ENCODE peak calls at places on chromosomes 3 and 15, in five cellular contexts. X is AG04450, D is progenitor cell of endocrine pancreas, W is HFF-Myc, S is AG10803. K is an unnamed sample.

GRCh38 chr3:58588030-58588614 is 10.9 kb upstream of the FAM107A start:
- DNase-seq in D (peak; percentile 65), W (no peak), S (no peak), X (no peak), K (peak; percentile 44)

GRCh38 chr15:101115887-101116680 is 135.8 kb downstream of the CHSY1 start:
- DNase-seq in D (no peak), X (no peak), S (peak; percentile 67), W (no peak), K (peak; percentile 88)

GRCh38 chr15:71120428-71120944 is 5.2 kb downstream of the THSD4 start:
- DNase-seq in X (no peak), D (no peak), S (no peak), W (no peak), K (no peak)

GRCh38 chr15:89646416-89647141 is 8.7 kb downstream of the KIF7 start:
- DNase-seq in S (no peak), D (no peak), W (no peak), X (no peak), K (no peak)

GRCh38 chr15:28208583-28208982 is 109.5 kb upstream of the OCA2 start:
- DNase-seq in S (no peak), D (no peak), X (no peak), W (no peak), K (no peak)

GRCh38 chr3:29822051-29822450 is 541.2 kb downstream of the RBMS3 start:
- DNase-seq in D (no peak), S (peak; percentile 85), X (peak; percentile 18), W (peak; percentile 15), K (peak; percentile 28)

GRCh38 chr3:129688310-129688895 is 81.9 kb upstream of the PLXND1 start:
- DNase-seq in D (no peak), X (no peak), S (peak; percentile 72), W (no peak), K (peak; percentile 69)

GRCh38 chr3:151709847-151710246 is 23.9 kb upstream of the AADACL2 start:
- DNase-seq in D (no peak), X (no peak), W (no peak), S (peak; percentile 3), K (peak; percentile 21)

GRCh38 chr3:170257145-170257544 is 34.9 kb downstream of the PRKCI start:
- DNase-seq in S (no peak), D (no peak), X (no peak), W (no peak), K (no peak)

GRCh38 chr3:155805204-155805801 is 775 bp downstream of the C3orf33 start:
- DNase-seq in X (no peak), W (no peak), S (peak; percentile 30), D (no peak), K (peak; percentile 5)

GRCh38 chr15:35088329-35088728 is 3.2 kb upstream of the NANOGP8 start:
- DNase-seq in S (no peak), X (no peak), D (no peak), W (no peak), K (no peak)

GRCh38 chr3:123143669-123144411 is 57.9 kb upstream of the SEC22A start:
- DNase-seq in W (no peak), S (peak; percentile 12), X (no peak), D (no peak), K (no peak)

GRCh38 chr3:14124223-14124614 is 451 bp downstream of the CHCHD4 start:
- DNase-seq in D (no peak), X (no peak), W (no peak), S (peak; percentile 40), K (peak; percentile 43)

GRCh38 chr3:126607214-126607908 is 47.6 kb downstream of the TXNRD3 start:
- DNase-seq in X (peak; percentile 16), W (no peak), D (no peak), S (peak; percentile 52), K (peak; percentile 49)

GRCh38 chr3:175383813-175384212 is 524.7 kb downstream of the NAALADL2 start:
- DNase-seq in D (no peak), W (no peak), X (no peak), S (peak; percentile 56), K (peak; percentile 18)

GRCh38 chr3:33030802-33031201 is 66.1 kb downstream of the GLB1 start:
- DNase-seq in X (no peak), S (no peak), D (no peak), W (no peak), K (no peak)

GRCh38 chr3:139935866-139936817 is 1.2 kb downstream of the CLSTN2 start:
- DNase-seq in X (no peak), D (no peak), S (no peak), W (no peak), K (peak; percentile 11)

GRCh38 chr15:64678126-64678819 is 97.1 kb downstream of the RBPMS2 start:
- DNase-seq in W (no peak), X (no peak), D (no peak), S (no peak), K (no peak)

GRCh38 chr3:125110016-125110875 is 54.4 kb upstream of the HEG1 start:
- DNase-seq in W (peak; percentile 89), D (no peak), S (peak; percentile 95), X (peak; percentile 92), K (peak; percentile 99)

GRCh38 chr3:59451041-59451763 is 401.4 kb upstream of the CFAP20DC start:
- DNase-seq in X (no peak), W (no peak), S (peak; percentile 27), D (no peak), K (no peak)

GRCh38 chr15:45871121-45871855 is 236.5 kb downstream of the SQOR start:
- DNase-seq in X (no peak), D (no peak), W (no peak), S (peak; percentile 55), K (peak; percentile 71)

GRCh38 chr3:57199895-57200297 is at the start of gene HESX1:
- DNase-seq in S (no peak), X (no peak), D (no peak), W (no peak), K (no peak)

GRCh38 chr3:38586546-38587520 is 62.7 kb downstream of the SCN5A start:
- DNase-seq in X (no peak), S (no peak), W (no peak), D (no peak), K (no peak)

GRCh38 chr15:70095387-70096214 is 2.1 kb downstream of the TLE3 start:
- DNase-seq in X (no peak), S (no peak), D (peak; percentile 63), W (no peak), K (no peak)

GRCh38 chr15:58161436-58161835 is 23.3 kb downstream of the AQP9 start:
- DNase-seq in X (no peak), S (no peak), D (no peak), W (no peak), K (peak; percentile 23)

GRCh38 chr15:51085764-51086163 is 8.9 kb downstream of the TNFAIP8L3 start:
- DNase-seq in X (no peak), W (no peak), D (no peak), S (no peak), K (no peak)

GRCh38 chr15:51917493-51917892 is 54.1 kb downstream of the LEO1 start:
- DNase-seq in S (no peak), D (no peak), W (no peak), X (no peak), K (peak; percentile 34)

GRCh38 chr3:12197475-12197874 is 38.8 kb upstream of the TIMP4 start:
- DNase-seq in S (no peak), W (no peak), D (no peak), X (no peak), K (no peak)

GRCh38 chr15:56759450-56759845 is 26.1 kb upstream of the ZNF280D start:
- DNase-seq in S (peak; percentile 98), W (peak; percentile 83), D (no peak), X (peak; percentile 91), K (peak; percentile 85)

GRCh38 chr3:195812366-195812765 is 637 bp upstream of the MUC4 start:
- DNase-seq in D (no peak), W (no peak), S (no peak), X (no peak), K (no peak)

GRCh38 chr3:42539871-42540714 is 37.6 kb downstream of the VIPR1 start:
- DNase-seq in W (no peak), X (no peak), D (peak; percentile 73), S (no peak), K (peak; percentile 26)

GRCh38 chr3:13274874-13275332 is 145.2 kb downstream of the NUP210 start:
- DNase-seq in S (no peak), X (no peak), W (no peak), D (no peak), K (no peak)

GRCh38 chr15:90750186-90750585 is 33.0 kb downstream of the BLM start:
- DNase-seq in S (no peak), W (no peak), D (no peak), X (no peak), K (peak; percentile 25)

GRCh38 chr3:41277790-41278465 is 78.6 kb downstream of the CTNNB1 start:
- DNase-seq in W (no peak), D (no peak), S (no peak), X (no peak), K (no peak)

K was measured in fibroblast of villous mesenchyme.